ENCODE peak calls at places on chromosomes 4 and X, in ten cellular contexts. F, X, E, S, H, G, J, B, P and L are unnamed samples.

GRCh38 chr4:183987529-183987946 is 82.4 kb downstream of the STOX2 start:
- DNase-seq in F (no peak), E (no peak), B (no peak), G (no peak), J (peak; percentile 78), X (no peak), S (no peak), H (no peak), P (peak; percentile 78), L (no peak)

GRCh38 chrX:154751121-154751668 is 318 bp upstream of the GAB3 start:
- DNase-seq in E (peak; percentile 24), X (no peak), H (no peak), J (peak; percentile 44), P (no peak), G (peak; percentile 25), F (peak; percentile 49), B (peak; percentile 37), S (no peak), L (peak; percentile 81)

GRCh38 chrX:107552976-107553375 is 75.3 kb upstream of the PRPS1 start:
- DNase-seq in P (no peak), H (no peak), G (no peak), J (no peak), S (no peak), X (no peak), E (no peak), B (no peak), F (no peak), L (no peak)

GRCh38 chr4:40194602-40195161 is 2.1 kb upstream of the RHOH start:
- DNase-seq in J (no peak), H (no peak), B (peak; percentile 36), S (no peak), G (no peak), P (no peak), E (no peak), F (peak; percentile 44), X (no peak), L (peak; percentile 45)

GRCh38 chr4:119939066-119939995 is 127.3 kb downstream of the MAD2L1 start:
- DNase-seq in X (no peak), G (no peak), F (no peak), B (no peak), S (no peak), J (no peak), H (no peak), P (no peak), E (no peak), L (no peak)

GRCh38 chr4:16764622-16765021 is 133.8 kb downstream of the LDB2 start:
- DNase-seq in P (no peak), G (no peak), S (peak; percentile 27), J (no peak), E (no peak), H (no peak), F (no peak), X (no peak), B (no peak), L (no peak)

GRCh38 chrX:35890699-35891098 is 28.8 kb upstream of the CFAP47 start:
- DNase-seq in B (no peak), H (no peak), J (no peak), P (peak; percentile 21), G (no peak), E (peak; percentile 62), X (no peak), S (peak; percentile 30), F (no peak), L (peak; percentile 76)

GRCh38 chr4:144355809-144356757 is 215.6 kb upstream of the GYPA start:
- DNase-seq in S (peak; percentile 44), P (no peak), X (peak; percentile 71), H (no peak), F (no peak), E (no peak), J (peak; percentile 61), G (peak; percentile 49), B (no peak), L (peak; percentile 80)

GRCh38 chrX:155070038-155070437 is 898 bp downstream of the CMC4 start:
- DNase-seq in J (no peak), F (no peak), H (no peak), S (no peak), X (no peak), E (peak; percentile 17), G (no peak), P (no peak), B (no peak), L (peak; percentile 49)

GRCh38 chrX:34655496-34656258 is 1.4 kb downstream of the TMEM47 start:
- DNase-seq in F (no peak), S (no peak), G (no peak), E (no peak), H (no peak), P (no peak), J (no peak), B (no peak), X (no peak), L (no peak)

GRCh38 chrX:50638123-50638522 is 167.5 kb upstream of the DGKK start:
- DNase-seq in J (no peak), S (no peak), P (peak; percentile 78), E (no peak), G (no peak), X (no peak), B (no peak), F (no peak), H (no peak), L (no peak)

GRCh38 chr4:111360906-111361305 is 738.0 kb upstream of the PITX2 start:
- DNase-seq in G (no peak), H (no peak), P (no peak), S (no peak), X (no peak), B (no peak), J (no peak), E (no peak), F (no peak), L (no peak)

GRCh38 chr4:138977525-138977924 is 38.1 kb upstream of the NOCT start:
- DNase-seq in P (no peak), F (peak; percentile 74), H (no peak), S (no peak), G (peak; percentile 36), J (no peak), E (peak; percentile 40), X (no peak), B (no peak), L (peak; percentile 12)

GRCh38 chr4:99062120-99062519 is 26.5 kb downstream of the ADH5 start:
- DNase-seq in F (no peak), X (no peak), G (no peak), E (no peak), P (no peak), S (no peak), H (no peak), J (no peak), B (no peak), L (no peak)

GRCh38 chrX:2474280-2474962 is 26.4 kb downstream of the DHRSX start:
- DNase-seq in X (no peak), G (no peak), P (no peak), H (no peak), F (no peak), J (peak; percentile 13), S (no peak), E (no peak), B (no peak), L (no peak)

GRCh38 chr4:65665951-65666523 is 4.3 kb downstream of the EPHA5 start:
- DNase-seq in H (no peak), G (no peak), X (no peak), B (no peak), S (no peak), E (peak; percentile 43), P (no peak), F (no peak), J (no peak), L (no peak)

GRCh38 chr4:156858071-156858470 is 113.5 kb downstream of the PDGFC start:
- DNase-seq in G (no peak), E (no peak), H (no peak), J (no peak), B (no peak), F (no peak), P (no peak), S (no peak), X (no peak), L (no peak)

GRCh38 chr4:1874207-1874606 is 3.0 kb downstream of the NSD2 start:
- DNase-seq in X (no peak), S (no peak), B (no peak), P (no peak), H (no peak), J (no peak), G (no peak), F (no peak), E (peak; percentile 21), L (no peak)

GRCh38 chr4:52760256-52760655 is 9.0 kb upstream of the ERVMER34-1 start:
- DNase-seq in X (no peak), H (no peak), G (no peak), F (no peak), P (no peak), B (no peak), E (no peak), J (no peak), S (no peak), L (no peak)

GRCh38 chrX:96837808-96838207 is 45.9 kb upstream of the RPA4 start:
- DNase-seq in J (no peak), H (no peak), S (no peak), B (no peak), G (no peak), X (no peak), P (no peak), E (no peak), F (no peak), L (no peak)

GRCh38 chr4:3865986-3866812 is 100.0 kb downstream of the ADRA2C start:
- DNase-seq in X (no peak), F (no peak), H (no peak), B (no peak), G (no peak), J (peak; percentile 24), E (no peak), P (peak; percentile 13), S (peak; percentile 10), L (no peak)

GRCh38 chr4:107044170-107044569 is 8.1 kb upstream of the DKK2 start:
- DNase-seq in F (no peak), G (no peak), J (no peak), S (no peak), E (no peak), B (no peak), H (no peak), X (no peak), P (no peak), L (no peak)

GRCh38 chr4:158170691-158171455 is 2.0 kb downstream of the GASK1B start:
- DNase-seq in S (peak; percentile 40), G (peak; percentile 11), F (no peak), B (no peak), P (peak; percentile 77), X (no peak), H (no peak), J (peak; percentile 78), E (no peak), L (no peak)